ENCODE peak calls at places on chromosome 19, in four cellular contexts. E is H1, Z is H9, O is neuronal stem cell. D is an unnamed sample.

GRCh38 chr19:29086182-29086581 is 126.8 kb downstream of the UQCRFS1 start:
- DNase-seq in E (no peak), Z (no peak), O (no peak), D (no peak)

GRCh38 chr19:8389891-8390616 is at the start of gene RAB11B:
- DNase-seq in E (peak; percentile 99), Z (peak; percentile 100), O (peak; percentile 100), D (peak; percentile 100)

GRCh38 chr19:12841094-12841493 is 2.8 kb downstream of the MAST1 start:
- DNase-seq in E (peak; percentile 94), Z (peak; percentile 98), O (peak; percentile 96), D (peak; percentile 38)

GRCh38 chr19:32570081-32570785 is 10.8 kb upstream of the PDCD5 start:
- DNase-seq in E (no peak), Z (peak; percentile 65), O (peak; percentile 58), D (peak; percentile 53)

GRCh38 chr19:39498262-39499081 is at the start of gene DLL3:
- DNase-seq in E (no peak), Z (peak; percentile 51), O (no peak), D (peak; percentile 53)

GRCh38 chr19:45408121-45408520 is 1.7 kb downstream of the POLR1G start:
- DNase-seq in E (no peak), Z (no peak), O (no peak), D (no peak)

GRCh38 chr19:45981350-45981749 is 7.7 kb upstream of the NOVA2 start:
- DNase-seq in E (no peak), Z (no peak), O (no peak), D (no peak)

GRCh38 chr19:46648070-46648960 is 12.3 kb upstream of the GNG8 start:
- DNase-seq in E (no peak), Z (no peak), O (no peak), D (no peak)

GRCh38 chr19:39590265-39590664 is 12.1 kb upstream of the LGALS13 start:
- DNase-seq in E (no peak), Z (no peak), O (peak; percentile 9), D (no peak)

GRCh38 chr19:47331931-47332547 is at the start of gene C5AR2:
- DNase-seq in E (no peak), Z (no peak), O (no peak), D (no peak)

GRCh38 chr19:30784850-30785459 is 412.8 kb downstream of the ZNF536 start:
- DNase-seq in E (peak; percentile 13), Z (peak; percentile 79), O (peak; percentile 24), D (peak; percentile 22)

GRCh38 chr19:35088514-35088913 is 27.1 kb upstream of the FXYD3 start:
- DNase-seq in E (no peak), Z (no peak), O (no peak), D (peak; percentile 87)

GRCh38 chr19:19900124-19900523 is 622 bp upstream of the ZNF93 start:
- DNase-seq in E (no peak), Z (no peak), O (no peak), D (peak; percentile 79)

GRCh38 chr19:40332669-40333068 is 15.5 kb downstream of the C19orf47 start:
- DNase-seq in E (no peak), Z (no peak), O (no peak), D (no peak)

GRCh38 chr19:11494634-11495285 is 10.9 kb downstream of the ZNF653 start:
- DNase-seq in E (no peak), Z (no peak), O (no peak), D (no peak)

GRCh38 chr19:42111811-42112210 is 20.4 kb downstream of the POU2F2 start:
- DNase-seq in E (no peak), Z (no peak), O (no peak), D (peak; percentile 21)

GRCh38 chr19:36489920-36490415 is 607 bp upstream of the ZNF566 start:
- DNase-seq in E (peak; percentile 93), Z (peak; percentile 96), O (peak; percentile 93), D (no peak)

GRCh38 chr19:47228168-47228936 is 2.6 kb downstream of the BBC3 start:
- DNase-seq in E (no peak), Z (peak; percentile 73), O (no peak), D (peak; percentile 63)

GRCh38 chr19:46131485-46132143 is 7.1 kb upstream of the IGFL3 start:
- DNase-seq in E (no peak), Z (no peak), O (no peak), D (no peak)

GRCh38 chr19:17227798-17228367 is 1.9 kb downstream of the OCEL1 start:
- DNase-seq in E (no peak), Z (no peak), O (no peak), D (no peak)

GRCh38 chr19:38142176-38143035 is 81.6 kb downstream of the DPF1 start:
- DNase-seq in E (peak; percentile 41), Z (peak; percentile 85), O (peak; percentile 68), D (peak; percentile 62)

GRCh38 chr19:18435848-18436631 is 1.9 kb downstream of the ISYNA1 start:
- DNase-seq in E (no peak), Z (no peak), O (no peak), D (peak; percentile 21)

GRCh38 chr19:48493718-48494515 is 17.7 kb downstream of the LMTK3 start:
- DNase-seq in E (no peak), Z (no peak), O (no peak), D (no peak)

GRCh38 chr19:48492925-48493717 is 18.5 kb downstream of the LMTK3 start:
- DNase-seq in E (peak; percentile 95), Z (peak; percentile 99), O (peak; percentile 95), D (peak; percentile 98)

GRCh38 chr19:48489608-48490216 is 20.5 kb downstream of the CYTH2 start:
- DNase-seq in E (peak; percentile 67), Z (peak; percentile 92), O (no peak), D (peak; percentile 65)

GRCh38 chr19:48491793-48492123 is 19.9 kb downstream of the LMTK3 start:
- DNase-seq in E (peak; percentile 86), Z (peak; percentile 98), O (no peak), D (no peak)

DNA sequence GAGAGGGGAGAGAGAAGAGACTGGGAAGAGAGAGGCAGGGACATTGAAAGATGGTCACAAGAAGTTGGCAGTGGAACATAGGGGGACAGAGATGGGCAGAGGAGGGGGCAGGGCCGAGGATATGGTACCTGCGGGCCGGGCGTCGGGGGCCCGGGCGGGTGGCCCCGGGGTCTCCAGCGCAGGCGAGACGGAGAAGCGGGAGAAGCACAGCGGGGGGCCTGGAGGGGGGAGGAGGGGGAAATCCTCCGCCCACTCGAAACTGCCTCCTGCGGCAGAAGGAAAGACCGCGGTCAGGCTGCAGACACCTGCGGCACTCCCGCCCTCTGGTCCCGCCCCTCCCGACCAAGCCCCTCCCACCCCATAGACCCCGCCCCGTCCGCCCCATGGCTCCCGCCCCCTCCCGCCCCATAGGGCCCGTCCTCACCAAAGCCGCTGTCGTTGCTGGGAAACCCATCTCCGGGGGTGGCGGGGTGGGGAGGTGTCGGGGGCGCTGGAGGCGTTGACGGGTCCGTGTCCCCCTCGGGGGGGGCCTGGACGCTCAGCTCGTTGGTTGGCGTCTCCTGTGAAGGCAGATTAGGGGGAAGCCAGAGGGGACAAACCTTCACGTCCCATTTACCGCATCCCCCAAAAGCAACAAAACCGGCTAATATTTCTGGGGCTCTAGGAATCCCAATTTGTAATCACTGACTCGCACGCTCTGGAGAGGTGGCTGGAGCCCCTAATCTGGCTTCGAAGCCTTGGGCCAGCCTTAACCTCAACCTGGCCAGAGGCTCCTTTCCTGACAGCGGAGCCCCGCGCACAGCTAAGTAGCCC is 20.4 kb downstream of the LMTK3 start:
- DNase-seq in E (no peak), Z (peak; percentile 90), O (no peak), D (peak; percentile 33)
- H3K18ac ChIP-seq in E (peak overlapping the region; percentile 60), Z (peak overlapping the region; percentile 27), O (peak overlapping the region; percentile 82), D (no peak overlapping the region)

DNA sequence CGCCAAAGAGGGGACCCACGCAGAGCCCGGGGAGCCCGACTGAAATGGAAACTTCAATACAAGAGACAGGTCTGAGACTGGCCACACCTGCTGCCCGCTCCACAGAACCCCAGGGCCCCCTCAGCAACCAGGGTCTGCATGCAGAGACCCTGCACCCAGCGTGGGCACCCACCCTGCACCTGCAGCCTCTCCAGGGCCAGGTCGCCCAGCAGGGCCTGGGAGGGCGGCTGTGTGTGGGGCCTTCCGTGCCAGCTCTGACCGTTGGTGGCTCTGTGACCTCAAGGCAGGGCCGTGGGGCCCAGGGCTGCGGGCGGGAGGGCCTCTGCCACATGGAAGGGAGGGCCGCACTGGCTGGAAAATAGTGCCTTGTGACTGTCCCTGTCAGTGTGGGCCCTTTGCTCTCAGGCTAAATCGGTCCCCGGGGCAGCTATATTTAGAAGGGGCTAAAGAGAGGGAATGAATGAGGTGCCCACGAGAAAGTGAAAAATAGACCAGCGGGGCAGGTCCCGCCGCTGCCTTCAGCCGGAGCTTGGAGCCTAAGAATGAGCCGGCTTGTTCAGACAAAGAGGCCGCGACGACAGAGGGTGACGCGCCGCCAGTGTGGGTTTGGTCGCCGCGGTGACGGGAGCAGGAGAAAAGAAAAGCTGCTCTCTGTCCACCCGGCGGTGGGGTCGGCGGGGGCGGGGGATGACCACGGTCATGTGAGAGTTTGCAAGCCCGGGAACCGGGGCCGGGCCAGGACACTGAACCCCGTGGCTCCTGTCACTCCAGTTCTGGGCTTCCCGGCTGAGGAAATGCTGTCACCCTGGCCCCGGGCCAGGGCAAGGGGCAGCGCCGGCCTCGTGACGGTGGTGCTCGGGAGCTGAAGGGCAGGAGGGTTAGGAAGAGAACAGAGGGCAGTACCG is 70.5 kb downstream of the GADD45B start:
- DNase-seq in E (no peak), Z (peak; percentile 78), O (peak; percentile 67), D (peak; percentile 86)
- H2BK120ac ChIP-seq in E (no peak overlapping the region), Z (no peak overlapping the region), O (peak overlapping the region; percentile 100), D (peak overlapping the region; percentile 89)

DNA sequence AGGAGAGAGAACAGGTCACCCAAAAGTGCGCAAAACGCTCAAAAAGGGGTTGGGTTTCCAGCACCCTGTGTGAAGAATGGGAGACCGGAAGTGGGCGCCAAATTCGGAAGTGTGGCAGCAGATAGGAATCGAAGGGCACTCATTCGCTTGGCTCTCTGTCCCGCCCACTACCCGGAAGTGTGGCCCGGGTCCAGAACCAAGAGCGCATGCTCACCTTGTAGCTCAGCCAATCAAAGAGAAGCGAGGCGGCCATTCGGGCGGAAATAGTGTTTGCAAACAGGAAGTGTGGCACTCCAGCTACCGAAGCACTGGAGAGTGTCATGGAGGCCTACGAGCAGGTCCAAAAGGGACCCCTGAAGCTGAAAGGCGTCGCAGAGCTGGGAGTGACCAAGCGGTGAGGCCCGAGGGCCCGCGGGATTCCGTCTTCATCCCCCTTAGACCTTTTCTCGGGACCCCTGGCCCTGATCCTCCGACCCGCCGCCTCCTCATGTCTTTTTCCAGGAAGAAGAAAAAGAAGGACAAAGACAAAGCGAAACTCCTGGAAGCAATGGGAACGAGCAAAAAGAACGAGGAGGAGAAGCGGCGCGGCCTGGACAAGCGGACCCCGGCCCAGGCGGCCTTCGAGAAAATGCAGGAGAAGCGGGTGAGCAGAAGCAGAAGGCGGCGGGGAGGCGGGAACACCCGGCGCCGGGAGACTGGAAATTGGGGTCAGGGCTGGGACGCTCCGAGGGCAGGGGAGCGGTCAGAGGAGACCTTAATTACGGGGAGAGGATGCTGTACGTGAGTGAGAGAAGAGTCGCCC is at the start of gene FAM32A:
- DNase-seq in E (peak; percentile 98), Z (peak; percentile 99), O (peak; percentile 97), D (peak; percentile 99)
- H4K8ac ChIP-seq in E (peak within 1 kb of the TSS; percentile 97), Z (peak within 1 kb of the TSS; percentile 35), O (peak within 1 kb of the TSS; percentile 52), D (peak within 1 kb of the TSS; percentile 99)

DNA sequence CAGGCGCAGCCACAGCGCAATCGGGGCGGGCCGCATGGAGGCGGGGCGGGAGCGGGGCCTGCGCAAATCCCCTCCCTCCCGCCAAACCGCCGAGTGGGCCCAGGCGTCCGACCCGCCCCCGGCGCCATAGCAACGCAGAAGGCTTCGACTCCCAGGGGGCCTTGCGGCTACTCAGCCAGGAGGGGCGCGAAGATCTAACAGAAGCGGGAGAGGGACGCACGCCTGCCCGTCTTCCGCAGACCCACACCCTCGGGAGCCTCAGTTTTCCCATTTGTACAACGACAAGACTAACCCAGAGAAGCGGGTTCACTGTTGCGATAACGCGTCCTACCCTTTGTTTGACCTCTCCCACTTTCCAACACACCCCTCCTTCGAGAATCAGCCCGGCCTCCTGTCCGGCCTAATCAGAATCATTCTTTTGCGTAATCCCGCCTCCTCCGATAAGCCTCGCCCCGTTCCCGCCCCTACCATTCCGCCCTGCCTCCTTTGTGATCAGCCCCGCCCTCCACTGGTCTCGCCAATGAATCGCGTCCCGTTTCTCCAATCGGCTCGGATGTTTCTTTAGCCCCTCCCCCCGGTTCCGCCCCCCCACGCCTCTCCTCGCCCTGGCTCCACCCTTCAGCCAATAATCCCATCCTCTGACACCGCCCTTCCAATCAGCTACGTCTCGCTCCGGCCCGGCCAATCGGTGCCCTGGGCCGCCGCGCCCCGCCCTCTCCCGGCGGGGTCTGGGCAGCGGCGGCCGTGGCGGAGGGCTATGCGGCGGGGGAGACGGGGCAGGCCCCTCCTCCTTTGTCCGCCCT is at the start of gene PCSK4:
- DNase-seq in E (peak; percentile 97), Z (peak; percentile 99), O (peak; percentile 100), D (peak; percentile 99)
- H3K18ac ChIP-seq in E (peak within 1 kb of the TSS; percentile 62), Z (no peak within 1 kb of the TSS), O (peak within 1 kb of the TSS; percentile 99), D (peak within 1 kb of the TSS; percentile 83)

D was measured in mesenchymal stem cell.